ENCODE peak calls at places on chromosome 5, in eight cellular contexts. One of them, this sample, is unnamed.

GRCh38 chr5:120304653-120305052 is 159.4 kb upstream of the PRR16 start:
- DNase-seq in lower lobe of right lung: no peak
- DNase-seq in AG04450: no peak
- DNase-seq in AG04449: peak
- DNase-seq in fibroblast of mammary gland: peak
- DNase-seq in body of pancreas: no peak
- DNase-seq in tibial artery: no peak
- DNase-seq in naive thymus-derived CD4-positive, alpha-beta T cell: no peak
- DNase-seq in this sample: no peak

GRCh38 chr5:64811050-64811640 is 42.4 kb downstream of the CWC27 start:
- DNase-seq in lower lobe of right lung: no peak
- DNase-seq in AG04450: peak
- DNase-seq in AG04449: peak
- DNase-seq in fibroblast of mammary gland: peak
- DNase-seq in body of pancreas: no peak
- DNase-seq in tibial artery: no peak
- DNase-seq in naive thymus-derived CD4-positive, alpha-beta T cell: peak
- DNase-seq in this sample: no peak

GRCh38 chr5:36301858-36302603 is at the start of gene RANBP3L:
- DNase-seq in lower lobe of right lung: no peak
- DNase-seq in AG04450: no peak
- DNase-seq in AG04449: peak
- DNase-seq in fibroblast of mammary gland: peak
- DNase-seq in body of pancreas: peak
- DNase-seq in tibial artery: no peak
- DNase-seq in naive thymus-derived CD4-positive, alpha-beta T cell: peak
- DNase-seq in this sample: peak

GRCh38 chr5:137995077-137995746 is 37.7 kb downstream of the FAM13B start:
- DNase-seq in lower lobe of right lung: no peak
- DNase-seq in AG04450: no peak
- DNase-seq in AG04449: no peak
- DNase-seq in fibroblast of mammary gland: peak
- DNase-seq in body of pancreas: no peak
- DNase-seq in tibial artery: no peak
- DNase-seq in naive thymus-derived CD4-positive, alpha-beta T cell: no peak
- DNase-seq in this sample: no peak

GRCh38 chr5:163248856-163249255 is 188.5 kb upstream of the CCNG1 start:
- DNase-seq in lower lobe of right lung: no peak
- DNase-seq in AG04450: no peak
- DNase-seq in AG04449: peak
- DNase-seq in fibroblast of mammary gland: no peak
- DNase-seq in body of pancreas: no peak
- DNase-seq in tibial artery: no peak
- DNase-seq in naive thymus-derived CD4-positive, alpha-beta T cell: no peak
- DNase-seq in this sample: no peak

GRCh38 chr5:173618927-173619519 is 2.6 kb upstream of the BOD1 start:
- DNase-seq in lower lobe of right lung: no peak
- DNase-seq in AG04450: no peak
- DNase-seq in AG04449: no peak
- DNase-seq in fibroblast of mammary gland: peak
- DNase-seq in body of pancreas: peak
- DNase-seq in tibial artery: no peak
- DNase-seq in naive thymus-derived CD4-positive, alpha-beta T cell: peak
- DNase-seq in this sample: peak

GRCh38 chr5:16617272-16617973 is 626 bp upstream of the RETREG1 start:
- DNase-seq in lower lobe of right lung: no peak
- DNase-seq in AG04450: no peak
- DNase-seq in AG04449: no peak
- DNase-seq in fibroblast of mammary gland: no peak
- DNase-seq in body of pancreas: no peak
- DNase-seq in tibial artery: no peak
- DNase-seq in naive thymus-derived CD4-positive, alpha-beta T cell: peak
- DNase-seq in this sample: peak

GRCh38 chr5:127804886-127805426 is 101.8 kb downstream of the CCDC192 start:
- DNase-seq in lower lobe of right lung: no peak
- DNase-seq in AG04450: no peak
- DNase-seq in AG04449: no peak
- DNase-seq in fibroblast of mammary gland: peak
- DNase-seq in body of pancreas: no peak
- DNase-seq in tibial artery: no peak
- DNase-seq in naive thymus-derived CD4-positive, alpha-beta T cell: no peak
- DNase-seq in this sample: no peak

GRCh38 chr5:113162770-113163169 is 186.2 kb downstream of the DCP2 start:
- DNase-seq in lower lobe of right lung: no peak
- DNase-seq in AG04450: no peak
- DNase-seq in AG04449: no peak
- DNase-seq in fibroblast of mammary gland: peak
- DNase-seq in body of pancreas: no peak
- DNase-seq in tibial artery: no peak
- DNase-seq in naive thymus-derived CD4-positive, alpha-beta T cell: no peak
- DNase-seq in this sample: no peak

GRCh38 chr5:81768960-81769452 is 18.1 kb upstream of the SSBP2 start:
- DNase-seq in lower lobe of right lung: no peak
- DNase-seq in AG04450: peak
- DNase-seq in AG04449: peak
- DNase-seq in fibroblast of mammary gland: peak
- DNase-seq in body of pancreas: no peak
- DNase-seq in tibial artery: no peak
- DNase-seq in naive thymus-derived CD4-positive, alpha-beta T cell: no peak
- DNase-seq in this sample: no peak

GRCh38 chr5:50967388-50968039 is 301.1 kb downstream of the PARP8 start:
- DNase-seq in lower lobe of right lung: no peak
- DNase-seq in AG04450: no peak
- DNase-seq in AG04449: no peak
- DNase-seq in fibroblast of mammary gland: no peak
- DNase-seq in body of pancreas: no peak
- DNase-seq in tibial artery: no peak
- DNase-seq in naive thymus-derived CD4-positive, alpha-beta T cell: no peak
- DNase-seq in this sample: no peak

GRCh38 chr5:68562308-68562707 is 346.8 kb downstream of the PIK3R1 start:
- DNase-seq in lower lobe of right lung: no peak
- DNase-seq in AG04450: peak
- DNase-seq in AG04449: no peak
- DNase-seq in fibroblast of mammary gland: peak
- DNase-seq in body of pancreas: peak
- DNase-seq in tibial artery: no peak
- DNase-seq in naive thymus-derived CD4-positive, alpha-beta T cell: no peak
- DNase-seq in this sample: no peak

GRCh38 chr5:55544341-55544740 is 9.6 kb upstream of the PLPP1 start:
- DNase-seq in lower lobe of right lung: no peak
- DNase-seq in AG04450: no peak
- DNase-seq in AG04449: no peak
- DNase-seq in fibroblast of mammary gland: peak
- DNase-seq in body of pancreas: no peak
- DNase-seq in tibial artery: no peak
- DNase-seq in naive thymus-derived CD4-positive, alpha-beta T cell: no peak
- DNase-seq in this sample: no peak

GRCh38 chr5:56207537-56207936 is 25.6 kb downstream of the ANKRD55 start:
- DNase-seq in lower lobe of right lung: no peak
- DNase-seq in AG04450: peak
- DNase-seq in AG04449: no peak
- DNase-seq in fibroblast of mammary gland: peak
- DNase-seq in body of pancreas: no peak
- DNase-seq in tibial artery: no peak
- DNase-seq in naive thymus-derived CD4-positive, alpha-beta T cell: no peak
- DNase-seq in this sample: no peak

GRCh38 chr5:3258050-3258449 is 337.6 kb upstream of the IRX1 start:
- DNase-seq in lower lobe of right lung: no peak
- DNase-seq in AG04450: no peak
- DNase-seq in AG04449: no peak
- DNase-seq in fibroblast of mammary gland: no peak
- DNase-seq in body of pancreas: no peak
- DNase-seq in tibial artery: no peak
- DNase-seq in naive thymus-derived CD4-positive, alpha-beta T cell: no peak
- DNase-seq in this sample: no peak

GRCh38 chr5:67012241-67012640 is 184.4 kb downstream of the CD180 start:
- DNase-seq in lower lobe of right lung: no peak
- DNase-seq in AG04450: no peak
- DNase-seq in AG04449: no peak
- DNase-seq in fibroblast of mammary gland: peak
- DNase-seq in body of pancreas: no peak
- DNase-seq in tibial artery: no peak
- DNase-seq in naive thymus-derived CD4-positive, alpha-beta T cell: no peak
- DNase-seq in this sample: no peak

GRCh38 chr5:112917453-112918005 is 4.5 kb downstream of the REEP5 start:
- DNase-seq in lower lobe of right lung: no peak
- DNase-seq in AG04450: no peak
- DNase-seq in AG04449: peak
- DNase-seq in fibroblast of mammary gland: peak
- DNase-seq in body of pancreas: no peak
- DNase-seq in tibial artery: no peak
- DNase-seq in naive thymus-derived CD4-positive, alpha-beta T cell: no peak
- DNase-seq in this sample: no peak

GRCh38 chr5:35890021-35890740 is 33.5 kb downstream of the IL7R start:
- DNase-seq in lower lobe of right lung: no peak
- DNase-seq in AG04450: peak
- DNase-seq in AG04449: no peak
- DNase-seq in fibroblast of mammary gland: no peak
- DNase-seq in body of pancreas: no peak
- DNase-seq in tibial artery: no peak
- DNase-seq in naive thymus-derived CD4-positive, alpha-beta T cell: no peak
- DNase-seq in this sample: no peak

GRCh38 chr5:129063483-129064136 is 30.9 kb upstream of the ISOC1 start:
- DNase-seq in lower lobe of right lung: no peak
- DNase-seq in AG04450: no peak
- DNase-seq in AG04449: no peak
- DNase-seq in fibroblast of mammary gland: peak
- DNase-seq in body of pancreas: no peak
- DNase-seq in tibial artery: no peak
- DNase-seq in naive thymus-derived CD4-positive, alpha-beta T cell: no peak
- DNase-seq in this sample: no peak

GRCh38 chr5:96096724-96097123 is 135.1 kb upstream of the ELL2 start:
- DNase-seq in lower lobe of right lung: no peak
- DNase-seq in AG04450: no peak
- DNase-seq in AG04449: no peak
- DNase-seq in fibroblast of mammary gland: peak
- DNase-seq in body of pancreas: no peak
- DNase-seq in tibial artery: no peak
- DNase-seq in naive thymus-derived CD4-positive, alpha-beta T cell: no peak
- DNase-seq in this sample: no peak

GRCh38 chr5:96537386-96537785 is 104.3 kb upstream of the PCSK1 start:
- DNase-seq in lower lobe of right lung: no peak
- DNase-seq in AG04450: no peak
- DNase-seq in AG04449: peak
- DNase-seq in fibroblast of mammary gland: peak
- DNase-seq in body of pancreas: no peak
- DNase-seq in tibial artery: no peak
- DNase-seq in naive thymus-derived CD4-positive, alpha-beta T cell: peak
- DNase-seq in this sample: peak

GRCh38 chr5:579211-579610 is 32.9 kb upstream of the CEP72 start:
- DNase-seq in lower lobe of right lung: no peak
- DNase-seq in AG04450: no peak
- DNase-seq in AG04449: no peak
- DNase-seq in fibroblast of mammary gland: no peak
- DNase-seq in body of pancreas: no peak
- DNase-seq in tibial artery: no peak
- DNase-seq in naive thymus-derived CD4-positive, alpha-beta T cell: no peak
- DNase-seq in this sample: no peak

GRCh38 chr5:175696139-175696854 is 38.4 kb downstream of the HRH2 start:
- DNase-seq in lower lobe of right lung: peak
- DNase-seq in AG04450: no peak
- DNase-seq in AG04449: no peak
- DNase-seq in fibroblast of mammary gland: no peak
- DNase-seq in body of pancreas: peak
- DNase-seq in tibial artery: peak
- DNase-seq in naive thymus-derived CD4-positive, alpha-beta T cell: peak
- DNase-seq in this sample: peak

GRCh38 chr5:132103380-132103951 is 29.9 kb downstream of the CSF2 start:
- DNase-seq in lower lobe of right lung: peak
- DNase-seq in AG04450: peak
- DNase-seq in AG04449: peak
- DNase-seq in fibroblast of mammary gland: peak
- DNase-seq in body of pancreas: peak
- DNase-seq in tibial artery: peak
- DNase-seq in naive thymus-derived CD4-positive, alpha-beta T cell: peak
- DNase-seq in this sample: peak

GRCh38 chr5:14270212-14270702 is 127.1 kb downstream of the TRIO start:
- DNase-seq in lower lobe of right lung: no peak
- DNase-seq in AG04450: no peak
- DNase-seq in AG04449: no peak
- DNase-seq in fibroblast of mammary gland: peak
- DNase-seq in body of pancreas: peak
- DNase-seq in tibial artery: peak
- DNase-seq in naive thymus-derived CD4-positive, alpha-beta T cell: peak
- DNase-seq in this sample: peak

GRCh38 chr5:50900952-50901510 is 234.6 kb downstream of the PARP8 start:
- DNase-seq in lower lobe of right lung: no peak
- DNase-seq in AG04450: no peak
- DNase-seq in AG04449: no peak
- DNase-seq in fibroblast of mammary gland: no peak
- DNase-seq in body of pancreas: no peak
- DNase-seq in tibial artery: no peak
- DNase-seq in naive thymus-derived CD4-positive, alpha-beta T cell: no peak
- DNase-seq in this sample: no peak

GRCh38 chr5:174556756-174557155 is 167.6 kb upstream of the MSX2 start:
- DNase-seq in lower lobe of right lung: no peak
- DNase-seq in AG04450: no peak
- DNase-seq in AG04449: no peak
- DNase-seq in fibroblast of mammary gland: no peak
- DNase-seq in body of pancreas: no peak
- DNase-seq in tibial artery: no peak
- DNase-seq in naive thymus-derived CD4-positive, alpha-beta T cell: no peak
- DNase-seq in this sample: no peak

GRCh38 chr5:150703767-150704166 is 2.9 kb upstream of the RBM22 start:
- DNase-seq in lower lobe of right lung: no peak
- DNase-seq in AG04450: no peak
- DNase-seq in AG04449: no peak
- DNase-seq in fibroblast of mammary gland: peak
- DNase-seq in body of pancreas: no peak
- DNase-seq in tibial artery: no peak
- DNase-seq in naive thymus-derived CD4-positive, alpha-beta T cell: no peak
- DNase-seq in this sample: peak
- H3K4me3 ChIP-seq in lower lobe of right lung: no peak
- H3K4me3 ChIP-seq in AG04450: no peak
- H3K4me3 ChIP-seq in AG04449: no peak
- H3K4me3 ChIP-seq in fibroblast of mammary gland: no peak
- H3K4me3 ChIP-seq in body of pancreas: no peak
- H3K4me3 ChIP-seq in tibial artery: no peak
- H3K4me3 ChIP-seq in naive thymus-derived CD4-positive, alpha-beta T cell: no peak
- H3K4me3 ChIP-seq in this sample: no peak

GRCh38 chr5:170632266-170632984 is 128.6 kb downstream of the KCNIP1 start:
- DNase-seq in lower lobe of right lung: no peak
- DNase-seq in AG04450: no peak
- DNase-seq in AG04449: no peak
- DNase-seq in fibroblast of mammary gland: no peak
- DNase-seq in body of pancreas: no peak
- DNase-seq in tibial artery: peak
- DNase-seq in naive thymus-derived CD4-positive, alpha-beta T cell: no peak
- DNase-seq in this sample: no peak
- H3K4me3 ChIP-seq in lower lobe of right lung: peak
- H3K4me3 ChIP-seq in AG04450: no peak
- H3K4me3 ChIP-seq in AG04449: peak
- H3K4me3 ChIP-seq in fibroblast of mammary gland: no peak
- H3K4me3 ChIP-seq in body of pancreas: no peak
- H3K4me3 ChIP-seq in tibial artery: peak
- H3K4me3 ChIP-seq in naive thymus-derived CD4-positive, alpha-beta T cell: peak
- H3K4me3 ChIP-seq in this sample: no peak

GRCh38 chr5:143229896-143230675 is 173.4 kb downstream of the NR3C1 start:
- DNase-seq in lower lobe of right lung: no peak
- DNase-seq in AG04450: no peak
- DNase-seq in AG04449: no peak
- DNase-seq in fibroblast of mammary gland: peak
- DNase-seq in body of pancreas: no peak
- DNase-seq in tibial artery: no peak
- DNase-seq in naive thymus-derived CD4-positive, alpha-beta T cell: peak
- DNase-seq in this sample: peak
- H3K4me3 ChIP-seq in lower lobe of right lung: no peak
- H3K4me3 ChIP-seq in AG04450: no peak
- H3K4me3 ChIP-seq in AG04449: no peak
- H3K4me3 ChIP-seq in fibroblast of mammary gland: no peak
- H3K4me3 ChIP-seq in body of pancreas: no peak
- H3K4me3 ChIP-seq in tibial artery: no peak
- H3K4me3 ChIP-seq in naive thymus-derived CD4-positive, alpha-beta T cell: peak
- H3K4me3 ChIP-seq in this sample: peak

GRCh38 chr5:139389701-139390638 is at the start of gene MZB1:
- DNase-seq in lower lobe of right lung: no peak
- DNase-seq in AG04450: no peak
- DNase-seq in AG04449: no peak
- DNase-seq in fibroblast of mammary gland: no peak
- DNase-seq in body of pancreas: no peak
- DNase-seq in tibial artery: no peak
- DNase-seq in naive thymus-derived CD4-positive, alpha-beta T cell: no peak
- DNase-seq in this sample: no peak
- H3K4me3 ChIP-seq in lower lobe of right lung: peak
- H3K4me3 ChIP-seq in AG04450: no peak
- H3K4me3 ChIP-seq in AG04449: no peak
- H3K4me3 ChIP-seq in fibroblast of mammary gland: no peak
- H3K4me3 ChIP-seq in body of pancreas: no peak
- H3K4me3 ChIP-seq in tibial artery: no peak
- H3K4me3 ChIP-seq in naive thymus-derived CD4-positive, alpha-beta T cell: no peak
- H3K4me3 ChIP-seq in this sample: peak

This sample was measured in CD4-positive, CD25-positive, alpha-beta regulatory T cell.